ENCODE peak calls at places on chromosomes 3 and 15, in nine cellular contexts. E, H, F, X, A, R, L, D and Y are unnamed samples.

GRCh38 chr3:100331660-100332059 is 2.9 kb upstream of the NIT2 start:
- DNase-seq in E (no peak), L (no peak), R (no peak), A (no peak), D (no peak), F (no peak), X (no peak), H (no peak), Y (no peak)

GRCh38 chr3:55367396-55367795 is 119.7 kb downstream of the WNT5A start:
- DNase-seq in F (no peak), E (no peak), H (no peak), X (no peak), R (no peak), A (no peak), D (no peak), L (no peak), Y (no peak)

GRCh38 chr15:75713338-75713895 is 769 bp upstream of the CSPG4 start:
- DNase-seq in E (no peak), H (no peak), F (no peak), R (no peak), D (no peak), A (no peak), X (peak; percentile 70), L (no peak), Y (no peak)

GRCh38 chr3:105686324-105686897 is 182.4 kb downstream of the CBLB start:
- DNase-seq in D (no peak), L (peak; percentile 30), A (no peak), R (peak; percentile 26), F (no peak), H (no peak), E (peak; percentile 4), X (no peak), Y (no peak)

GRCh38 chr3:177262396-177262795 is 65.1 kb upstream of the TBL1XR1 start:
- DNase-seq in R (no peak), X (no peak), A (no peak), F (no peak), L (peak; percentile 43), H (no peak), D (no peak), E (no peak), Y (no peak)

GRCh38 chr3:114756506-114757279 is 390.4 kb downstream of the ZBTB20 start:
- DNase-seq in R (no peak), A (no peak), H (no peak), X (no peak), F (no peak), L (no peak), D (no peak), E (no peak), Y (no peak)

GRCh38 chr3:188061133-188061532 is 92.8 kb upstream of the LPP start:
- DNase-seq in E (no peak), R (peak; percentile 70), X (no peak), L (peak; percentile 63), A (no peak), F (peak; percentile 13), H (no peak), D (peak; percentile 54), Y (no peak)

GRCh38 chr3:166362698-166363097 is 525.5 kb upstream of the BCHE start:
- DNase-seq in L (no peak), H (no peak), E (no peak), R (no peak), X (no peak), D (no peak), A (no peak), F (no peak), Y (no peak)

GRCh38 chr3:15206662-15207576 is 873 bp downstream of the CAPN7 start:
- DNase-seq in R (peak; percentile 5), X (peak; percentile 75), F (peak; percentile 9), H (no peak), D (peak; percentile 50), L (no peak), E (no peak), A (no peak), Y (no peak)

GRCh38 chr3:120780977-120781376 is 38.4 kb downstream of the GTF2E1 start:
- DNase-seq in R (peak; percentile 92), E (no peak), H (peak; percentile 72), A (no peak), F (no peak), D (no peak), X (peak; percentile 78), L (peak; percentile 64), Y (no peak)

GRCh38 chr15:65411470-65412071 is 11.2 kb downstream of the IGDCC4 start:
- DNase-seq in F (no peak), A (no peak), L (no peak), E (no peak), R (peak; percentile 70), H (no peak), D (no peak), X (no peak), Y (no peak)

GRCh38 chr3:169637731-169638130 is 25.8 kb downstream of the MECOM start:
- DNase-seq in L (no peak), R (no peak), D (no peak), F (no peak), E (no peak), A (no peak), H (no peak), X (no peak), Y (no peak)